ENCODE peak calls at places on chromosome 12, in six cellular contexts. One of them, this sample, is unnamed.

GRCh38 chr12:50732591-50732990 is 31.3 kb upstream of the ATF1 start:
- DNase-seq in hippocampal formation: no peak
- DNase-seq in NCI-H2171 treated with DMSO at 0.1 percent for 48 hours: no peak
- DNase-seq in right lobe of liver: no peak
- DNase-seq in small intestine: no peak
- DNase-seq in frontal cortex: no peak
- DNase-seq in this sample: peak

GRCh38 chr12:105363890-105364289 is 33.4 kb downstream of the C12orf75 start:
- DNase-seq in hippocampal formation: no peak
- DNase-seq in NCI-H2171 treated with DMSO at 0.1 percent for 48 hours: no peak
- DNase-seq in right lobe of liver: no peak
- DNase-seq in small intestine: no peak
- DNase-seq in frontal cortex: no peak
- DNase-seq in this sample: no peak

GRCh38 chr12:54725233-54725843 is 77.2 kb upstream of the DCD start:
- DNase-seq in hippocampal formation: no peak
- DNase-seq in NCI-H2171 treated with DMSO at 0.1 percent for 48 hours: peak
- DNase-seq in right lobe of liver: no peak
- DNase-seq in small intestine: peak
- DNase-seq in frontal cortex: no peak
- DNase-seq in this sample: no peak

GRCh38 chr12:49098035-49098451 is 3.4 kb upstream of the DHH start:
- DNase-seq in hippocampal formation: peak
- DNase-seq in NCI-H2171 treated with DMSO at 0.1 percent for 48 hours: peak
- DNase-seq in right lobe of liver: no peak
- DNase-seq in small intestine: peak
- DNase-seq in frontal cortex: peak
- DNase-seq in this sample: no peak

GRCh38 chr12:54701940-54702592 is 53.9 kb upstream of the DCD start:
- DNase-seq in hippocampal formation: no peak
- DNase-seq in NCI-H2171 treated with DMSO at 0.1 percent for 48 hours: peak
- DNase-seq in right lobe of liver: no peak
- DNase-seq in small intestine: peak
- DNase-seq in frontal cortex: peak
- DNase-seq in this sample: no peak

GRCh38 chr12:115370650-115371049 is 686.7 kb upstream of the TBX3 start:
- DNase-seq in hippocampal formation: no peak
- DNase-seq in NCI-H2171 treated with DMSO at 0.1 percent for 48 hours: no peak
- DNase-seq in right lobe of liver: no peak
- DNase-seq in small intestine: no peak
- DNase-seq in frontal cortex: no peak
- DNase-seq in this sample: no peak

GRCh38 chr12:45827974-45828373 is 98.5 kb downstream of the ARID2 start:
- DNase-seq in hippocampal formation: no peak
- DNase-seq in NCI-H2171 treated with DMSO at 0.1 percent for 48 hours: no peak
- DNase-seq in right lobe of liver: no peak
- DNase-seq in small intestine: no peak
- DNase-seq in frontal cortex: no peak
- DNase-seq in this sample: no peak

GRCh38 chr12:57133916-57134315 is 5.6 kb downstream of the LRP1 start:
- DNase-seq in hippocampal formation: peak
- DNase-seq in NCI-H2171 treated with DMSO at 0.1 percent for 48 hours: no peak
- DNase-seq in right lobe of liver: no peak
- DNase-seq in small intestine: no peak
- DNase-seq in frontal cortex: no peak
- DNase-seq in this sample: no peak

GRCh38 chr12:19220861-19221466 is 91.4 kb downstream of the PLEKHA5 start:
- DNase-seq in hippocampal formation: no peak
- DNase-seq in NCI-H2171 treated with DMSO at 0.1 percent for 48 hours: no peak
- DNase-seq in right lobe of liver: no peak
- DNase-seq in small intestine: no peak
- DNase-seq in frontal cortex: no peak
- DNase-seq in this sample: peak

GRCh38 chr12:105741786-105742566 is 396.8 kb downstream of the NUAK1 start:
- DNase-seq in hippocampal formation: no peak
- DNase-seq in NCI-H2171 treated with DMSO at 0.1 percent for 48 hours: peak
- DNase-seq in right lobe of liver: no peak
- DNase-seq in small intestine: no peak
- DNase-seq in frontal cortex: no peak
- DNase-seq in this sample: peak

GRCh38 chr12:14873440-14874185 is 12.0 kb downstream of the MGP start:
- DNase-seq in hippocampal formation: no peak
- DNase-seq in NCI-H2171 treated with DMSO at 0.1 percent for 48 hours: peak
- DNase-seq in right lobe of liver: no peak
- DNase-seq in small intestine: no peak
- DNase-seq in frontal cortex: no peak
- DNase-seq in this sample: no peak

GRCh38 chr12:49189731-49190314 is 943 bp upstream of the TUBA1A start:
- DNase-seq in hippocampal formation: no peak
- DNase-seq in NCI-H2171 treated with DMSO at 0.1 percent for 48 hours: peak
- DNase-seq in right lobe of liver: no peak
- DNase-seq in small intestine: no peak
- DNase-seq in frontal cortex: no peak
- DNase-seq in this sample: no peak

GRCh38 chr12:110637869-110638441 is 24.0 kb downstream of the TCTN1 start:
- DNase-seq in hippocampal formation: no peak
- DNase-seq in NCI-H2171 treated with DMSO at 0.1 percent for 48 hours: no peak
- DNase-seq in right lobe of liver: no peak
- DNase-seq in small intestine: no peak
- DNase-seq in frontal cortex: no peak
- DNase-seq in this sample: no peak

GRCh38 chr12:63826002-63826585 is 18.4 kb upstream of the SRGAP1 start:
- DNase-seq in hippocampal formation: no peak
- DNase-seq in NCI-H2171 treated with DMSO at 0.1 percent for 48 hours: peak
- DNase-seq in right lobe of liver: no peak
- DNase-seq in small intestine: peak
- DNase-seq in frontal cortex: no peak
- DNase-seq in this sample: no peak

GRCh38 chr12:5318874-5319273 is 113.0 kb upstream of the NTF3 start:
- DNase-seq in hippocampal formation: no peak
- DNase-seq in NCI-H2171 treated with DMSO at 0.1 percent for 48 hours: no peak
- DNase-seq in right lobe of liver: no peak
- DNase-seq in small intestine: peak
- DNase-seq in frontal cortex: no peak
- DNase-seq in this sample: peak

GRCh38 chr12:132348176-132348575 is 18.8 kb upstream of the GALNT9 start:
- DNase-seq in hippocampal formation: no peak
- DNase-seq in NCI-H2171 treated with DMSO at 0.1 percent for 48 hours: no peak
- DNase-seq in right lobe of liver: no peak
- DNase-seq in small intestine: no peak
- DNase-seq in frontal cortex: no peak
- DNase-seq in this sample: no peak

GRCh38 chr12:51785906-51786305 is 62.6 kb downstream of the FIGNL2 start:
- DNase-seq in hippocampal formation: no peak
- DNase-seq in NCI-H2171 treated with DMSO at 0.1 percent for 48 hours: no peak
- DNase-seq in right lobe of liver: no peak
- DNase-seq in small intestine: no peak
- DNase-seq in frontal cortex: no peak
- DNase-seq in this sample: no peak

GRCh38 chr12:50401383-50402155 is 884 bp downstream of the LARP4 start:
- DNase-seq in hippocampal formation: peak
- DNase-seq in NCI-H2171 treated with DMSO at 0.1 percent for 48 hours: no peak
- DNase-seq in right lobe of liver: no peak
- DNase-seq in small intestine: peak
- DNase-seq in frontal cortex: peak
- DNase-seq in this sample: no peak

GRCh38 chr12:52847335-52848102 is 1.3 kb downstream of the KRT78 start:
- DNase-seq in hippocampal formation: no peak
- DNase-seq in NCI-H2171 treated with DMSO at 0.1 percent for 48 hours: peak
- DNase-seq in right lobe of liver: no peak
- DNase-seq in small intestine: no peak
- DNase-seq in frontal cortex: no peak
- DNase-seq in this sample: no peak

GRCh38 chr12:29415111-29415510 is 34.1 kb upstream of the ERGIC2 start:
- DNase-seq in hippocampal formation: no peak
- DNase-seq in NCI-H2171 treated with DMSO at 0.1 percent for 48 hours: no peak
- DNase-seq in right lobe of liver: no peak
- DNase-seq in small intestine: no peak
- DNase-seq in frontal cortex: no peak
- DNase-seq in this sample: no peak

GRCh38 chr12:117685115-117685926 is 283.5 kb downstream of the KSR2 start:
- DNase-seq in hippocampal formation: no peak
- DNase-seq in NCI-H2171 treated with DMSO at 0.1 percent for 48 hours: no peak
- DNase-seq in right lobe of liver: no peak
- DNase-seq in small intestine: peak
- DNase-seq in frontal cortex: no peak
- DNase-seq in this sample: peak

GRCh38 chr12:96810477-96810876 is 96.6 kb upstream of the NEDD1 start:
- DNase-seq in hippocampal formation: no peak
- DNase-seq in NCI-H2171 treated with DMSO at 0.1 percent for 48 hours: no peak
- DNase-seq in right lobe of liver: no peak
- DNase-seq in small intestine: no peak
- DNase-seq in frontal cortex: no peak
- DNase-seq in this sample: peak

GRCh38 chr12:32671930-32672785 is 6.9 kb upstream of the DNM1L start:
- DNase-seq in hippocampal formation: peak
- DNase-seq in NCI-H2171 treated with DMSO at 0.1 percent for 48 hours: peak
- DNase-seq in right lobe of liver: no peak
- DNase-seq in small intestine: peak
- DNase-seq in frontal cortex: peak
- DNase-seq in this sample: no peak

GRCh38 chr12:123908884-123909807 is 63.5 kb downstream of the CCDC92 start:
- DNase-seq in hippocampal formation: no peak
- DNase-seq in NCI-H2171 treated with DMSO at 0.1 percent for 48 hours: no peak
- DNase-seq in right lobe of liver: no peak
- DNase-seq in small intestine: no peak
- DNase-seq in frontal cortex: no peak
- DNase-seq in this sample: no peak

GRCh38 chr12:32290411-32290810 is 108.9 kb upstream of the FGD4 start:
- DNase-seq in hippocampal formation: no peak
- DNase-seq in NCI-H2171 treated with DMSO at 0.1 percent for 48 hours: peak
- DNase-seq in right lobe of liver: no peak
- DNase-seq in small intestine: peak
- DNase-seq in frontal cortex: no peak
- DNase-seq in this sample: peak

GRCh38 chr12:95623554-95624170 is 72.4 kb upstream of the USP44 start:
- DNase-seq in hippocampal formation: peak
- DNase-seq in NCI-H2171 treated with DMSO at 0.1 percent for 48 hours: peak
- DNase-seq in right lobe of liver: peak
- DNase-seq in small intestine: peak
- DNase-seq in frontal cortex: no peak
- DNase-seq in this sample: peak

GRCh38 chr12:92786045-92786444 is 83.3 kb downstream of the PLEKHG7 start:
- DNase-seq in hippocampal formation: no peak
- DNase-seq in NCI-H2171 treated with DMSO at 0.1 percent for 48 hours: no peak
- DNase-seq in right lobe of liver: no peak
- DNase-seq in small intestine: no peak
- DNase-seq in frontal cortex: no peak
- DNase-seq in this sample: no peak